ENCODE peak calls at places on chromosomes 16 and 17, in six cellular contexts. N is neural progenitor cell; D is CD8-positive, alpha-beta T cell; J is PC-3; X is body of pancreas; Q is lung. R is an unnamed sample.

GRCh38 chr16:80580109-80580832 is 39.5 kb downstream of the DYNLRB2 start:
- DNase-seq in Q (no peak), X (no peak), D (peak; percentile 52), J (peak; percentile 26), N (no peak), R (no peak)

GRCh38 chr17:6254036-6254435 is 180.9 kb downstream of the AIPL1 start:
- DNase-seq in D (no peak), N (no peak), X (no peak), Q (no peak), J (peak; percentile 67), R (no peak)

GRCh38 chr17:57662021-57662420 is 83.1 kb downstream of the CCDC182 start:
- DNase-seq in N (no peak), D (no peak), J (no peak), X (no peak), Q (no peak), R (no peak)

GRCh38 chr16:7548796-7549318 is 216.2 kb downstream of the RBFOX1 start:
- DNase-seq in Q (no peak), D (no peak), X (no peak), N (no peak), J (no peak), R (no peak)

GRCh38 chr17:81498953-81499600 is 13.5 kb downstream of the ACTG1 start:
- DNase-seq in D (no peak), Q (no peak), N (peak; percentile 0), J (no peak), X (no peak), R (no peak)

GRCh38 chr16:24428751-24429150 is 110.6 kb upstream of the RBBP6 start:
- DNase-seq in J (no peak), X (no peak), Q (no peak), D (no peak), N (no peak), R (no peak)

GRCh38 chr17:45220079-45220478 is 1.6 kb upstream of the FMNL1 start:
- DNase-seq in J (no peak), Q (no peak), D (no peak), N (no peak), X (no peak), R (no peak)

GRCh38 chr16:4303973-4304372 is 11.9 kb upstream of the GLIS2 start:
- DNase-seq in D (no peak), J (no peak), N (no peak), X (no peak), Q (no peak), R (no peak)

GRCh38 chr17:75869282-75870141 is 8.9 kb downstream of the TRIM47 start:
- DNase-seq in Q (no peak), X (no peak), J (no peak), N (no peak), D (no peak), R (peak; percentile 36)

GRCh38 chr16:73149329-73149728 is 101.4 kb upstream of the ZFHX3 start:
- DNase-seq in X (no peak), J (no peak), D (no peak), Q (no peak), N (no peak), R (no peak)

GRCh38 chr16:85169333-85170065 is 57.2 kb upstream of the CIBAR2 start:
- DNase-seq in J (no peak), D (no peak), Q (no peak), X (no peak), N (peak; percentile 71), R (no peak)

GRCh38 chr17:76154935-76155845 is 14.1 kb upstream of the FOXJ1 start:
- DNase-seq in X (no peak), Q (no peak), D (no peak), N (no peak), J (no peak), R (peak; percentile 16)

GRCh38 chr17:49471089-49471683 is 23.9 kb upstream of the NGFR start:
- DNase-seq in X (no peak), D (no peak), Q (no peak), J (no peak), N (peak; percentile 52), R (peak; percentile 76)

GRCh38 chr17:343211-343610 is 9.4 kb downstream of the RPH3AL start:
- DNase-seq in N (no peak), X (no peak), J (no peak), D (no peak), Q (no peak), R (no peak)

GRCh38 chr16:69114976-69115355 is 9.5 kb downstream of the HAS3 start:
- DNase-seq in X (no peak), J (no peak), N (no peak), D (no peak), Q (no peak), R (no peak)

GRCh38 chr16:23869052-23869451 is 33.3 kb downstream of the PRKCB start:
- DNase-seq in N (peak; percentile 57), D (peak; percentile 26), J (no peak), Q (no peak), X (no peak), R (no peak)

DNA sequence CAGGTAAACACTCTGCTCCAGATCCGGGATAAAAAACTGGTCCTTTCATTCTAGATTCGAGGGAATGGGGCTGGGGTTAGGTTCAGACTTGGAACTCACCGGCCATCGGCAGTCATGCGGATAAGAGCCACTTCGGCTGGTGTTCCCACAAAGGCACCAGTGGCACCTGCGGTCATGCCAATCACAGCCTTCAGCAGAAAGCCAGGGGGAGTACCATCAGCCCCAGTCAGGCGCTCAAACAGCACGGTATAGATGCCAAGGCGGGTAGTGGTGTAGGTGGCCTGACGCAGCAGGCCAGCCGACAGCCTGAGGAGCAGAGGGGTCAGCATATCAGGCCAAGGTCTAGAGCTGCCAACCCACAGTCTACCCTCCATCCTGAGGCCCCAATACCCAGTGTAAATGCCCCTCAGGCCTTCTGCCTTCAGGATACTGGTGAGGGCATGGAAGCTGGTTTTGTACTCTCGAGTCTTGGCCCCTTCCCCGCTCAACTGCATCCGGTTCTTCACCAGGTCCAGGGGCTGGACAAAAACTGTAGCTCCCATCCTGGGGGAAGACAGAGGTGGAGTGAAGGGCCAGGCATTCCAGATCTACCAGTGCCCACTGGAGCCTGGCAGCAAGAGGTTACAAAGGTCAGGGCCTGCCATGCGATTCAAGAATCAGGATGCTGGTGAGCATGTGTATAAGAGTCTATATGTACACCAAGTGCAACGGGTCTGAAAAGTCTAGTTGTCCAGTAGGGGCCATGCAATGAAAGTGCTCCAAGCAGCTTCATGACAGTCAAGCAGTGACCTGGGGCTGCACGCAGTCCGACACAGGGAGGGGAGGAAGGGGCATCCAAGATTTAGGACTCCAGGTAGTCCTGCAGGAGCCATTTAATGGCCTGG is 934 bp downstream of the SLC25A11 start:
- DNase-seq in X (no peak), N (no peak), Q (no peak), J (no peak), D (no peak), R (no peak)
- H3K4me3 ChIP-seq in X (peak overlapping the region; percentile 78), N (peak overlapping the region; percentile 78), Q (peak overlapping the region; percentile 77), J (peak overlapping the region; percentile 91), D (peak overlapping the region; percentile 95), R (peak overlapping the region; percentile 76)

DNA sequence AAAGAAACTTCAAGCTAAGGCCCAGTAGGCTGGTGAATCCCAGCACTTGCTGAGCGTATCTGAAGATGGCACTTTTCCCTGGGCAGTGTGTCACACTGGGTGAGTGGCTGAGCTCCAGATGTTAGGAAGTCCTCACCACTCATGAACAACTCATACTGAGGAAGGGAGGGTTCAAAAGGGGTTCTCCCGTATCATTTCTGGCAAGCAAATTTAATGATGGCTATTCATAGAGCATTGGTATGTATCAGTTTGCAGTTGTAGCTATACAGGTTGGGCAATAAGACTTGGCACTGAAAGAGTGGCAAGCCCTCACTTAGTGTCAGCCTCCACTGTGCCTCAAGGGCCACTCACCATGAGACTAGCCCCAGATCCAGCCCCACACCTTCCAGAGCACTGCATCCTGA is 10.7 kb downstream of the GFOD2 start:
- DNase-seq in Q (no peak), N (no peak), J (peak; percentile 56), X (no peak), D (no peak), R (no peak)
- TF ChIP-seq CTCF in Q (no peak), N (no peak), J (no peak), X (no peak), D (no peak), R (no peak)

GRCh38 chr16:67483731-67484525 is 581 bp upstream of the AGRP start:
- DNase-seq in D (no peak), X (no peak), J (no peak), N (no peak), Q (no peak), R (no peak)

GRCh38 chr16:67480833-67481560 is at the start of gene ATP6V0D1:
- DNase-seq in Q (peak; percentile 98), D (peak; percentile 99), N (peak; percentile 99), J (peak; percentile 97), X (peak; percentile 99), R (peak; percentile 98)

GRCh38 chr16:67481561-67482259 is 753 bp upstream of the ATP6V0D1 start:
- DNase-seq in X (peak; percentile 61), D (peak; percentile 45), N (no peak), J (no peak), Q (peak; percentile 57), R (peak; percentile 25)

GRCh38 chr16:67482260-67482924 is 955 bp downstream of the AGRP start:
- DNase-seq in N (no peak), Q (no peak), D (no peak), X (no peak), J (no peak), R (no peak)

GRCh38 chr16:67483150-67483549 is at the start of gene AGRP:
- DNase-seq in X (no peak), D (no peak), J (no peak), Q (no peak), N (no peak), R (no peak)
- H3K27ac ChIP-seq in X (peak within 1 kb of the TSS; percentile 93), D (peak within 1 kb of the TSS; percentile 96), J (no peak within 1 kb of the TSS), Q (peak within 1 kb of the TSS; percentile 13), N (no peak within 1 kb of the TSS), R (peak within 1 kb of the TSS; percentile 92)

GRCh38 chr16:57374067-57374534 is 1.8 kb downstream of the CX3CL1 start:
- DNase-seq in D (no peak), J (no peak), Q (no peak), N (no peak), X (no peak), R (peak; percentile 42)

GRCh38 chr16:57371494-57372371 is 557 bp upstream of the CX3CL1 start:
- DNase-seq in J (no peak), N (no peak), Q (no peak), X (no peak), D (no peak), R (no peak)

GRCh38 chr16:57376313-57376818 is 4.1 kb downstream of the CX3CL1 start:
- DNase-seq in N (no peak), X (no peak), J (no peak), D (no peak), Q (no peak), R (no peak)

GRCh38 chr16:57373117-57373947 is 1.0 kb downstream of the CX3CL1 start:
- DNase-seq in Q (no peak), J (no peak), D (no peak), N (peak; percentile 13), X (no peak), R (no peak)

DNA sequence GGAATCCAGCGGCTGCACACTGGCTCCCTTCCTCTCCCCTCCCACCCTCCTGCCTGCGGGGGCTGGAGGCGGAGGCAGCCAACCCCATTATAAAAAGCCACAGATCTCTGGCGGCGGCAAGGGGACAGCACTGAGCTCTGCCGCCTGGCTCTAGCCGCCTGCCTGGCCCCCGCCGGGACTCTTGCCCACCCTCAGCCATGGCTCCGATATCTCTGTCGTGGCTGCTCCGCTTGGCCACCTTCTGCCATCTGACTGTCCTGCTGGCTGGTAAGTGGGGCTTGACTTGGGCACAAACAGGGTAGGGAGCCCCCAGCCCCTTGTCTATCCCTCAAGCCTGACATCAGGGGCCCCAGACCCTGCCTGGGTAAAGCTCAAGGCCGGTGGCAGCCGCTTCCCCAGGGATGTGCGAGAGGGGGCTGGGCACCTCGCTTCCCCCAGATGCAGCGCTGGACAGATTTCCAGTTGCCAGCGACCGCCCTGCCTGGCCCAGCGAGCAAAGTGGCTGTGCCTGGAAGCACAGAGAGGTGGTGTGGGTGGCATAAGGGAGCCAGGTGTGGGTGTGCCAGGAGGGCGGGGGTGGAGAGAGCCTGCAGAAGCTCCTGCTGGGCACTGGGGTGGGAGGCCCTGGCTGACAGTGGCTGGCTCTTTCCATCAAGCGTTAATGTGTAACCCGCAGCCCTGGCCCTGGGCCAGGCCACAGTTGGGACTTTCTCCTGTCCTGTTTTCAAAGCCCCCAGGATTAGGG is at the start of gene CX3CL1:
- DNase-seq in D (no peak), J (no peak), N (peak; percentile 93), Q (peak; percentile 53), X (peak; percentile 76), R (peak; percentile 61)
- H3K4me3 ChIP-seq in D (no peak within 1 kb of the TSS), J (no peak within 1 kb of the TSS), N (peak within 1 kb of the TSS; percentile 32), Q (peak within 1 kb of the TSS; percentile 74), X (no peak within 1 kb of the TSS), R (peak within 1 kb of the TSS; percentile 64)

R was measured in dorsolateral prefrontal cortex.